ENCODE peak calls at places on chromosomes 4 and X, in seven cellular contexts. One of them, this sample, is unnamed.

GRCh38 chr4:8504279-8505007 is 63.9 kb downstream of the TRMT44 start:
- DNase-seq in hepatocyte: no peak
- DNase-seq in HCT116: no peak
- DNase-seq in GM23248: no peak
- DNase-seq in GM23338: no peak
- DNase-seq in MM.1S: no peak
- DNase-seq in PC-3: peak
- DNase-seq in this sample: no peak

GRCh38 chrX:8704184-8704583 is 27.8 kb downstream of the ANOS1 start:
- DNase-seq in hepatocyte: no peak
- DNase-seq in HCT116: no peak
- DNase-seq in GM23248: no peak
- DNase-seq in GM23338: no peak
- DNase-seq in MM.1S: no peak
- DNase-seq in PC-3: no peak
- DNase-seq in this sample: no peak

GRCh38 chrX:22975786-22976185 is 24.0 kb upstream of the DDX53 start:
- DNase-seq in hepatocyte: no peak
- DNase-seq in HCT116: no peak
- DNase-seq in GM23248: no peak
- DNase-seq in GM23338: no peak
- DNase-seq in MM.1S: no peak
- DNase-seq in PC-3: no peak
- DNase-seq in this sample: no peak

GRCh38 chr4:128061566-128062536 is 739 bp downstream of the LARP1B start:
- DNase-seq in hepatocyte: peak
- DNase-seq in HCT116: peak
- DNase-seq in GM23248: peak
- DNase-seq in GM23338: peak
- DNase-seq in MM.1S: peak
- DNase-seq in PC-3: peak
- DNase-seq in this sample: peak

GRCh38 chrX:1466971-1467561 is 14.4 kb upstream of the ASMTL start:
- DNase-seq in hepatocyte: no peak
- DNase-seq in HCT116: no peak
- DNase-seq in GM23248: no peak
- DNase-seq in GM23338: no peak
- DNase-seq in MM.1S: peak
- DNase-seq in PC-3: no peak
- DNase-seq in this sample: no peak

GRCh38 chr4:183443609-183444148 is 757 bp upstream of the CDKN2AIP start:
- DNase-seq in hepatocyte: no peak
- DNase-seq in HCT116: no peak
- DNase-seq in GM23248: no peak
- DNase-seq in GM23338: peak
- DNase-seq in MM.1S: peak
- DNase-seq in PC-3: peak
- DNase-seq in this sample: no peak

GRCh38 chrX:124931241-124931640 is 388.4 kb upstream of the TEX13C start:
- DNase-seq in hepatocyte: no peak
- DNase-seq in HCT116: no peak
- DNase-seq in GM23248: no peak
- DNase-seq in GM23338: peak
- DNase-seq in MM.1S: no peak
- DNase-seq in PC-3: no peak
- DNase-seq in this sample: no peak

GRCh38 chr4:105979506-105979905 is 84.2 kb downstream of the NPNT start:
- DNase-seq in hepatocyte: no peak
- DNase-seq in HCT116: no peak
- DNase-seq in GM23248: peak
- DNase-seq in GM23338: no peak
- DNase-seq in MM.1S: no peak
- DNase-seq in PC-3: peak
- DNase-seq in this sample: no peak

GRCh38 chrX:13574600-13574999 is 5.2 kb downstream of the EGFL6 start:
- DNase-seq in hepatocyte: no peak
- DNase-seq in HCT116: no peak
- DNase-seq in GM23248: no peak
- DNase-seq in GM23338: no peak
- DNase-seq in MM.1S: no peak
- DNase-seq in PC-3: no peak
- DNase-seq in this sample: no peak

GRCh38 chr4:79864470-79865190 is 208.4 kb downstream of the ANTXR2 start:
- DNase-seq in hepatocyte: no peak
- DNase-seq in HCT116: no peak
- DNase-seq in GM23248: no peak
- DNase-seq in GM23338: no peak
- DNase-seq in MM.1S: no peak
- DNase-seq in PC-3: no peak
- DNase-seq in this sample: no peak

GRCh38 chr4:108972613-108973283 is 209.9 kb upstream of the ETNPPL start:
- DNase-seq in hepatocyte: no peak
- DNase-seq in HCT116: no peak
- DNase-seq in GM23248: no peak
- DNase-seq in GM23338: no peak
- DNase-seq in MM.1S: no peak
- DNase-seq in PC-3: no peak
- DNase-seq in this sample: no peak

GRCh38 chr4:172040766-172041165 is 227.6 kb downstream of the GALNTL6 start:
- DNase-seq in hepatocyte: no peak
- DNase-seq in HCT116: no peak
- DNase-seq in GM23248: no peak
- DNase-seq in GM23338: no peak
- DNase-seq in MM.1S: no peak
- DNase-seq in PC-3: no peak
- DNase-seq in this sample: no peak

GRCh38 chr4:172045981-172046380 is 232.8 kb downstream of the GALNTL6 start:
- DNase-seq in hepatocyte: no peak
- DNase-seq in HCT116: no peak
- DNase-seq in GM23248: no peak
- DNase-seq in GM23338: no peak
- DNase-seq in MM.1S: no peak
- DNase-seq in PC-3: no peak
- DNase-seq in this sample: no peak

GRCh38 chr4:172042714-172043114 is 229.5 kb downstream of the GALNTL6 start:
- DNase-seq in hepatocyte: peak
- DNase-seq in HCT116: peak
- DNase-seq in GM23248: no peak
- DNase-seq in GM23338: no peak
- DNase-seq in MM.1S: no peak
- DNase-seq in PC-3: peak
- DNase-seq in this sample: no peak
- H3K4me2 ChIP-seq in hepatocyte: no peak
- H3K4me2 ChIP-seq in HCT116: peak
- H3K4me2 ChIP-seq in GM23248: no peak
- H3K4me2 ChIP-seq in GM23338: no peak
- H3K4me2 ChIP-seq in MM.1S: no peak
- H3K4me2 ChIP-seq in PC-3: no peak
- H3K4me2 ChIP-seq in this sample: no peak

GRCh38 chr4:17322514-17322913 is 189.4 kb downstream of the QDPR start:
- DNase-seq in hepatocyte: no peak
- DNase-seq in HCT116: no peak
- DNase-seq in GM23248: no peak
- DNase-seq in GM23338: no peak
- DNase-seq in MM.1S: no peak
- DNase-seq in PC-3: no peak
- DNase-seq in this sample: no peak

GRCh38 chr4:17323619-17324400 is 188.1 kb downstream of the QDPR start:
- DNase-seq in hepatocyte: peak
- DNase-seq in HCT116: no peak
- DNase-seq in GM23248: peak
- DNase-seq in GM23338: no peak
- DNase-seq in MM.1S: no peak
- DNase-seq in PC-3: no peak
- DNase-seq in this sample: no peak

GRCh38 chr4:17325098-17325497 is 186.8 kb downstream of the QDPR start:
- DNase-seq in hepatocyte: no peak
- DNase-seq in HCT116: no peak
- DNase-seq in GM23248: no peak
- DNase-seq in GM23338: no peak
- DNase-seq in MM.1S: no peak
- DNase-seq in PC-3: no peak
- DNase-seq in this sample: no peak

GRCh38 chr4:17326756-17327155 is 185.1 kb downstream of the QDPR start:
- DNase-seq in hepatocyte: no peak
- DNase-seq in HCT116: no peak
- DNase-seq in GM23248: no peak
- DNase-seq in GM23338: no peak
- DNase-seq in MM.1S: no peak
- DNase-seq in PC-3: no peak
- DNase-seq in this sample: no peak

DNA sequence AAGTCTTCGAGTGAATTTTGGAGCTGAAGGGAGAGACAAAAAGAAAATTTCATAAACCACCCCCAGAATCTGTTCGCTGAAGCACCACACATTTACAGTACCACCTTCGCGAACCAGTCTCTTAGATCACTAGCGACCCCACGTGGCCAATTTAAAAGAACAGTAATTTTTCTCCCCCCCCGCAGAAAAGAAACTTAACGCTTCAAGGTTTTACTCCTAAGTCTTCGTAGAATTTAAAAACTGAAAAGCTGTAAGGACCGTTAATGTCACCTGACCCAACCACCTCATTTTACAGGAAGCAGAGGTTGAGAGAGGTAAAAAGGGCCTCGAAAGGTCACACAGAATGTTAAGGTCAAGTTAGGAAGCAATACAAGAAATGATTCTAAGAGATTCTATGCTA is 187.5 kb downstream of the QDPR start:
- DNase-seq in hepatocyte: peak
- DNase-seq in HCT116: peak
- DNase-seq in GM23248: peak
- DNase-seq in GM23338: peak
- DNase-seq in MM.1S: peak
- DNase-seq in PC-3: peak
- DNase-seq in this sample: peak
- TF ChIP-seq EZH2phosphoT487 in hepatocyte: no peak
- TF ChIP-seq EZH2phosphoT487 in HCT116: no peak
- TF ChIP-seq EZH2phosphoT487 in GM23248: no peak
- TF ChIP-seq EZH2phosphoT487 in GM23338: no peak
- TF ChIP-seq EZH2phosphoT487 in MM.1S: no peak
- TF ChIP-seq EZH2phosphoT487 in PC-3: no peak
- TF ChIP-seq EZH2phosphoT487 in this sample: no peak

DNA sequence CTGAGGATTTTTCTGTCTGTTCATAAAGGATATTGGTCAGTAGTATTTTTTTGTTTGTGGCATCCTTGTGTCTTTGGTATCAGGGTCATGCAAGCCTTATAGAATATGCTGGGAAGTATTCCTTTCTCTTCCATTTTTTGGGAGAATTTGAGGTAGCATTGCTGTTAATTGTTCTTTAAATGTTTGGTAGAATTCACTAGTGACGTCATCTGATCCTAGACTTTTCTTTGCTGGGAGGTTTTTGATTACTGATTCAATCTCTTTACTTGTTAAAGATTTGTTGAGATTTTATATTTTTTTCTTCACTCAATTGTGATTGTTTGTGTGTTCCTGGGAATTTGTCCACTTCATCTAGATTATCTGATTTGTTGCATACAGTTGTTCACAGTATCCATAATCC is 234.4 kb upstream of the ATP6AP2 start:
- DNase-seq in hepatocyte: no peak
- DNase-seq in HCT116: no peak
- DNase-seq in GM23248: no peak
- DNase-seq in GM23338: no peak
- DNase-seq in MM.1S: no peak
- DNase-seq in PC-3: no peak
- DNase-seq in this sample: no peak
- TF ChIP-seq EZH2 in hepatocyte: no peak
- TF ChIP-seq EZH2 in HCT116: no peak
- TF ChIP-seq EZH2 in GM23248: no peak
- TF ChIP-seq EZH2 in GM23338: no peak
- TF ChIP-seq EZH2 in MM.1S: no peak
- TF ChIP-seq EZH2 in PC-3: no peak
- TF ChIP-seq EZH2 in this sample: no peak

GRCh38 chr4:146435962-146436361 is 85.8 kb downstream of the SLC10A7 start:
- DNase-seq in hepatocyte: no peak
- DNase-seq in HCT116: no peak
- DNase-seq in GM23248: peak
- DNase-seq in GM23338: no peak
- DNase-seq in MM.1S: no peak
- DNase-seq in PC-3: no peak
- DNase-seq in this sample: no peak

GRCh38 chr4:146437778-146438177 is 84.0 kb downstream of the SLC10A7 start:
- DNase-seq in hepatocyte: no peak
- DNase-seq in HCT116: no peak
- DNase-seq in GM23248: no peak
- DNase-seq in GM23338: no peak
- DNase-seq in MM.1S: no peak
- DNase-seq in PC-3: no peak
- DNase-seq in this sample: no peak

GRCh38 chr4:146439437-146439836 is 82.3 kb downstream of the SLC10A7 start:
- DNase-seq in hepatocyte: no peak
- DNase-seq in HCT116: no peak
- DNase-seq in GM23248: no peak
- DNase-seq in GM23338: no peak
- DNase-seq in MM.1S: no peak
- DNase-seq in PC-3: no peak
- DNase-seq in this sample: no peak

GRCh38 chr4:146439999-146440398 is 81.7 kb downstream of the SLC10A7 start:
- DNase-seq in hepatocyte: no peak
- DNase-seq in HCT116: no peak
- DNase-seq in GM23248: peak
- DNase-seq in GM23338: peak
- DNase-seq in MM.1S: no peak
- DNase-seq in PC-3: no peak
- DNase-seq in this sample: peak

DNA sequence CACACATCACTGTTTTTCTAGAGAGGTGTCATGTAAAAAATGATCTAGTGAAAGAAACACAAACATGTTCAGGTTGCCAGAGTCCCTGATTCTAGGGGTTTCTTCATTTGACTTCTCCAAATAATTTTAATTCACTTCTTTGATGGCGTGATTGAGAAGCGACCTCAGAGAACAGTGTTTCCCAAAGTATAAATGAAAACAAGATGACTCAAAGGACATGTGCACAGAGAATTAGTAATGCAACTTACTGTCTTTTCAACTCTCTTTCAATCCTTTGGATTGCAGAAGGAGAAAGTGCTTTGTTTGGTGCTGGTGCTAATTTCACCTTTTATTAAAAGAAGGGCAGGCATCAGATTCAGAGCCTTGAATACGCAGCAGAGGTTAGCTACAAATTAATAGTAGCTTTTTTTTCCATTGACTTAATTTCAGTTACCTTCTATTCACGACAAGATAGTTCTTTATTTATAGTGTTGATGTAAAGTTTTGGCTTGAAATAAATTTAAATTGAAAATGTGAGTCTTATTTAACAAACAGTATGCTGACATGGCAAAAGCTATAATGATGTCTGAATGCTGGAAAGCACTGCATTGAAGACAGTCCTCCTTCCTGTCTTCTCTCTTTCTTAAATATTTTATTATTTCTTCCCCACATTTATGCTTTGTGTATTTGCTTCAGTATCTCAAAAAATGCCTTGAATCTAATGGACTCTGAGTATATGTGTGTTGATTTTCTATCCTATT is 85.1 kb downstream of the SLC10A7 start:
- DNase-seq in hepatocyte: no peak
- DNase-seq in HCT116: no peak
- DNase-seq in GM23248: peak
- DNase-seq in GM23338: no peak
- DNase-seq in MM.1S: no peak
- DNase-seq in PC-3: no peak
- DNase-seq in this sample: peak
- H3K4me2 ChIP-seq in hepatocyte: no peak
- H3K4me2 ChIP-seq in HCT116: no peak
- H3K4me2 ChIP-seq in GM23248: peak
- H3K4me2 ChIP-seq in GM23338: no peak
- H3K4me2 ChIP-seq in MM.1S: no peak
- H3K4me2 ChIP-seq in PC-3: no peak
- H3K4me2 ChIP-seq in this sample: no peak